ENCODE peak calls at places on chromosomes 7 and 10, in five cellular contexts. One of them, this sample, is unnamed.

GRCh38 chr10:75035975-75036708 is 75.3 kb upstream of the SAMD8 start:
- DNase-seq in heart left ventricle: no peak
- DNase-seq in BJ: no peak
- DNase-seq in activated CD4-positive, alpha-beta T cell treated with anti-CD3 and anti-CD28 coated beads, Interleukin-2, amount 50 U/mL, for 48 hours: peak
- DNase-seq in NCI-H1092: no peak
- DNase-seq in this sample: peak

GRCh38 chr7:143229054-143229790 is 7.4 kb downstream of the TAS2R40 start:
- DNase-seq in NCI-H1092: peak
- DNase-seq in BJ: no peak
- DNase-seq in heart left ventricle: peak
- DNase-seq in activated CD4-positive, alpha-beta T cell treated with anti-CD3 and anti-CD28 coated beads, Interleukin-2, amount 50 U/mL, for 48 hours: no peak
- DNase-seq in this sample: no peak

GRCh38 chr7:101308245-101309085 is 13.1 kb downstream of the IFT22 start:
- DNase-seq in BJ: no peak
- DNase-seq in heart left ventricle: no peak
- DNase-seq in activated CD4-positive, alpha-beta T cell treated with anti-CD3 and anti-CD28 coated beads, Interleukin-2, amount 50 U/mL, for 48 hours: peak
- DNase-seq in NCI-H1092: no peak
- DNase-seq in this sample: peak

GRCh38 chr10:49655099-49655498 is 24.4 kb upstream of the C10orf53 start:
- DNase-seq in heart left ventricle: no peak
- DNase-seq in NCI-H1092: no peak
- DNase-seq in activated CD4-positive, alpha-beta T cell treated with anti-CD3 and anti-CD28 coated beads, Interleukin-2, amount 50 U/mL, for 48 hours: no peak
- DNase-seq in BJ: no peak
- DNase-seq in this sample: no peak

GRCh38 chr7:134886353-134887057 is 99.8 kb upstream of the AGBL3 start:
- DNase-seq in heart left ventricle: peak
- DNase-seq in activated CD4-positive, alpha-beta T cell treated with anti-CD3 and anti-CD28 coated beads, Interleukin-2, amount 50 U/mL, for 48 hours: no peak
- DNase-seq in NCI-H1092: peak
- DNase-seq in BJ: peak
- DNase-seq in this sample: no peak

GRCh38 chr10:48502791-48503190 is 102.1 kb downstream of the ARHGAP22 start:
- DNase-seq in heart left ventricle: no peak
- DNase-seq in NCI-H1092: no peak
- DNase-seq in activated CD4-positive, alpha-beta T cell treated with anti-CD3 and anti-CD28 coated beads, Interleukin-2, amount 50 U/mL, for 48 hours: no peak
- DNase-seq in BJ: no peak
- DNase-seq in this sample: no peak

GRCh38 chr7:15687645-15688025 is 1.2 kb upstream of the MEOX2 start:
- DNase-seq in NCI-H1092: peak
- DNase-seq in heart left ventricle: peak
- DNase-seq in BJ: no peak
- DNase-seq in activated CD4-positive, alpha-beta T cell treated with anti-CD3 and anti-CD28 coated beads, Interleukin-2, amount 50 U/mL, for 48 hours: no peak
- DNase-seq in this sample: no peak

GRCh38 chr7:46627038-46627315 is 705.9 kb upstream of the IGFBP3 start:
- DNase-seq in BJ: peak
- DNase-seq in NCI-H1092: no peak
- DNase-seq in activated CD4-positive, alpha-beta T cell treated with anti-CD3 and anti-CD28 coated beads, Interleukin-2, amount 50 U/mL, for 48 hours: no peak
- DNase-seq in heart left ventricle: no peak
- DNase-seq in this sample: no peak

GRCh38 chr7:140966561-140967234 is 42.0 kb upstream of the BRAF start:
- DNase-seq in NCI-H1092: no peak
- DNase-seq in BJ: no peak
- DNase-seq in activated CD4-positive, alpha-beta T cell treated with anti-CD3 and anti-CD28 coated beads, Interleukin-2, amount 50 U/mL, for 48 hours: no peak
- DNase-seq in heart left ventricle: no peak
- DNase-seq in this sample: no peak